ENCODE peak calls at places on chromosomes 11 and 22, in nine cellular contexts. E is transverse colon, K is suprapubic skin, S is stomach, F is GM12878, A is tibial nerve, G is sigmoid colon, Z is A549, T is H1. V is an unnamed sample.

GRCh38 chr22:43504068-43504467 is 92.3 kb downstream of the MPPED1 start:
- DNase-seq in E (no peak), K (no peak), S (no peak), F (no peak), A (no peak), G (no peak), Z (no peak), T (no peak), V (no peak)

GRCh38 chr22:28154856-28155255 is 235.8 kb upstream of the PITPNB start:
- DNase-seq in E (no peak), K (no peak), S (no peak), F (no peak), A (no peak), G (no peak), Z (no peak), T (no peak), V (no peak)

GRCh38 chr11:12433571-12434061 is 56.2 kb downstream of the PARVA start:
- DNase-seq in E (peak; percentile 26), K (no peak), S (no peak), F (no peak), A (no peak), G (peak; percentile 91), Z (no peak), T (no peak), V (no peak)

GRCh38 chr11:25039165-25039564 is 542.3 kb downstream of the LUZP2 start:
- DNase-seq in E (no peak), K (no peak), S (no peak), F (no peak), A (no peak), G (no peak), Z (no peak), T (no peak), V (no peak)

GRCh38 chr11:116135897-116136296 is 631.7 kb upstream of the CADM1 start:
- DNase-seq in E (no peak), K (no peak), S (no peak), F (no peak), A (no peak), G (no peak), Z (no peak), T (no peak), V (no peak)

GRCh38 chr11:111976614-111977140 is 39.5 kb downstream of the DIXDC1 start:
- DNase-seq in E (no peak), K (no peak), S (no peak), F (no peak), A (no peak), G (peak; percentile 74), Z (no peak), T (no peak), V (peak; percentile 59)

GRCh38 chr11:117305145-117305544 is 10.9 kb downstream of the BACE1 start:
- DNase-seq in E (no peak), K (no peak), S (no peak), F (no peak), A (no peak), G (peak; percentile 36), Z (no peak), T (no peak), V (peak; percentile 17)

GRCh38 chr11:131246589-131247164 is 123.7 kb upstream of the NTM start:
- DNase-seq in E (peak; percentile 50), K (no peak), S (peak; percentile 55), F (no peak), A (no peak), G (no peak), Z (peak; percentile 26), T (peak; percentile 31), V (no peak)

GRCh38 chr11:44992181-44992582 is 41.5 kb upstream of the TP53I11 start:
- DNase-seq in E (no peak), K (peak; percentile 27), S (peak; percentile 44), F (no peak), A (no peak), G (peak; percentile 54), Z (no peak), T (no peak), V (no peak)

GRCh38 chr11:27296406-27296994 is 66.5 kb downstream of the CCDC34 start:
- DNase-seq in E (no peak), K (no peak), S (no peak), F (no peak), A (no peak), G (no peak), Z (peak; percentile 72), T (no peak), V (no peak)

GRCh38 chr11:12005476-12005875 is 3.0 kb downstream of the DKK3 start:
- DNase-seq in E (no peak), K (no peak), S (no peak), F (no peak), A (no peak), G (no peak), Z (no peak), T (no peak), V (no peak)

GRCh38 chr11:10257478-10257877 is 36.5 kb downstream of the SBF2 start:
- DNase-seq in E (no peak), K (no peak), S (no peak), F (no peak), A (no peak), G (no peak), Z (no peak), T (no peak), V (no peak)

GRCh38 chr11:10267821-10268220 is 26.2 kb downstream of the SBF2 start:
- DNase-seq in E (no peak), K (no peak), S (no peak), F (no peak), A (no peak), G (no peak), Z (no peak), T (no peak), V (no peak)

GRCh38 chr11:10263929-10264328 is 30.1 kb downstream of the SBF2 start:
- DNase-seq in E (no peak), K (no peak), S (no peak), F (no peak), A (no peak), G (no peak), Z (no peak), T (no peak), V (no peak)

GRCh38 chr11:10265936-10266335 is 28.1 kb downstream of the SBF2 start:
- DNase-seq in E (no peak), K (no peak), S (no peak), F (no peak), A (no peak), G (no peak), Z (no peak), T (no peak), V (no peak)

DNA sequence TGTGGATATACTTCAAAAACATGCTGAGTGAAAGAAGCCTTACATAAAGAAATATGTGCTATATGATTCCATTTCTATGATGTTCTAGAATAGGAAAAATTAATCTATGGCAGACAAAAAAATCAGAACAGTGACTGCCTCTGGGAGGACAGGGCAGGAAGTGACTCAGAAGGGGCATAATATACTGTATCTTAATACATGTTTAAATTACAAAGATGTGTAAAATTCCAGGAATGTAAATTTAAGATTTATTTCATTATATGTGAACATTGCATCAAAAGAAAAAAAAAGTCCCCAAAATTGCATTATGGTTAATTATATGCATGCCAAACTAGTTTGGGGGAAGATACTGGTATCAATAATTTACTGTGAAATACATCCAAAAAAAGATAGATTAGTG is 32.2 kb downstream of the SBF2 start:
- DNase-seq in E (no peak), K (no peak), S (no peak), F (no peak), A (no peak), G (no peak), Z (no peak), T (no peak), V (no peak)
- TF ChIP-seq EP300 in E (no peak), K (no peak), S (no peak), F (no peak), A (no peak), G (no peak), Z (no peak), T (no peak), V (no peak)

DNA sequence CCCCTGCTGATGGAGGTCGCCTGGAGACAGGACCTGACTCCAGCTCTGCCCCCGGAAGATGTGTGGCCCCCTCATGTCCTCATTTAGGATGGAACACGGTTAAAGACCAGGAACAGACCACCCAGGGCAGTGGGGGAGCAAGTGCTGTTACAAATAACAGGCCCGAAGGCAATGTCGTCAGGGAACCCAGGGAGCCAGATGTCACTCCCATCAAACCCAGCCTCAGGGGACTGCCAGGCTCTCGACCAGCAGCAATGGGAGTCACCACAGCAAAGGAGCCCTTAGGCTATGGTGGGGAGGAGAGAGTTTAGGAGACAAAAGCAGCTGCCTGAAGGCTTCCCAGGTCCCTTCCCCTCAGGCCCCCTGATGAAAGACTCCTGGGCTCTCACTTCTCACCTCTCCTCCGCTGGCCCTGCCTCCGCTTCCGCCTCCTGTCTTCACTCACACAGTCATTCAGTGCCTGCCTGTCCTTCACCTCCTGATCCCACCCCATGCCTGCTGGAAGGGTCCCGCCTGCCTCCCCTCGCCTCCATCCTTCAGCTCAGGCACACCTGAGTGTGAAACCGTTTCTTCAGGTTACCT is 4.4 kb downstream of the RPS19BP1 start:
- DNase-seq in E (peak; percentile 41), K (no peak), S (no peak), F (no peak), A (no peak), G (no peak), Z (no peak), T (no peak), V (no peak)
- TF ChIP-seq POLR2A in E (no peak), K (no peak), S (no peak), F (peak; percentile 77), A (no peak), G (no peak), Z (no peak), T (peak; percentile 50), V (no peak)

GRCh38 chr22:32697331-32697995 is 104.0 kb upstream of the TIMP3 start:
- DNase-seq in E (no peak), K (no peak), S (no peak), F (no peak), A (no peak), G (no peak), Z (no peak), T (no peak), V (no peak)

GRCh38 chr22:32696089-32696488 is 105.4 kb upstream of the TIMP3 start:
- DNase-seq in E (no peak), K (no peak), S (no peak), F (no peak), A (no peak), G (no peak), Z (no peak), T (no peak), V (no peak)

GRCh38 chr22:32698926-32699619 is 102.4 kb upstream of the TIMP3 start:
- DNase-seq in E (peak; percentile 10), K (no peak), S (no peak), F (no peak), A (peak; percentile 47), G (peak; percentile 80), Z (no peak), T (no peak), V (no peak)

GRCh38 chr22:32693102-32693501 is 108.4 kb upstream of the TIMP3 start:
- DNase-seq in E (no peak), K (no peak), S (no peak), F (no peak), A (no peak), G (no peak), Z (no peak), T (no peak), V (no peak)

GRCh38 chr22:32695451-32695891 is 106.0 kb upstream of the TIMP3 start:
- DNase-seq in E (no peak), K (no peak), S (no peak), F (no peak), A (no peak), G (no peak), Z (peak; percentile 55), T (no peak), V (no peak)
- TF ChIP-seq EP300 in E (no peak), K (no peak), S (no peak), F (no peak), A (no peak), G (no peak), Z (no peak), T (no peak), V (no peak)

GRCh38 chr22:36467946-36468345 is 13.5 kb downstream of the TXN2 start:
- DNase-seq in E (no peak), K (no peak), S (no peak), F (no peak), A (no peak), G (no peak), Z (peak; percentile 48), T (no peak), V (no peak)
- TF ChIP-seq POLR2A in E (no peak), K (no peak), S (no peak), F (no peak), A (no peak), G (no peak), Z (no peak), T (no peak), V (no peak)